ENCODE peak calls at places on chromosomes 1 and 21, in nine cellular contexts. R is non-pigmented ciliary epithelial cell, C is adipocyte, S is GM10248, H is NT2/D1, V is caudate nucleus, Y is NCI-H526, D is HTR-8/SVneo, M is brain microvascular endothelial cell. G is an unnamed sample.

GRCh38 chr1:18646776-18647410 is 16.2 kb downstream of the PAX7 start:
- DNase-seq in R (no peak), C (no peak), S (no peak), H (no peak), V (no peak), Y (no peak), D (no peak), M (no peak), G (no peak)

GRCh38 chr1:96376846-96377245 is 344.7 kb upstream of the PTBP2 start:
- DNase-seq in R (no peak), C (no peak), S (no peak), H (no peak), V (no peak), Y (no peak), D (no peak), M (no peak), G (no peak)

GRCh38 chr1:93871356-93871755 is 7.7 kb downstream of the DNTTIP2 start:
- DNase-seq in R (no peak), C (no peak), S (no peak), H (no peak), V (no peak), Y (no peak), D (no peak), M (no peak), G (no peak)

GRCh38 chr1:36083635-36084501 is at the start of gene TEKT2:
- DNase-seq in R (no peak), C (peak; percentile 81), S (peak; percentile 60), H (peak; percentile 75), V (peak; percentile 49), Y (peak; percentile 79), D (no peak), M (peak; percentile 21), G (no peak)

GRCh38 chr1:153547560-153548551 is 1.2 kb downstream of the S100A3 start:
- DNase-seq in R (no peak), C (no peak), S (no peak), H (no peak), V (no peak), Y (no peak), D (no peak), M (no peak), G (no peak)

GRCh38 chr1:53582211-53583020 is 123.2 kb downstream of the DMRTB1 start:
- DNase-seq in R (no peak), C (no peak), S (no peak), H (no peak), V (no peak), Y (no peak), D (no peak), M (no peak), G (no peak)

GRCh38 chr21:44530903-44531605 is 8.9 kb downstream of the KRTAP10-1 start:
- DNase-seq in R (no peak), C (no peak), S (no peak), H (no peak), V (no peak), Y (no peak), D (no peak), M (no peak), G (no peak)

GRCh38 chr1:100400332-100400933 is 48.1 kb downstream of the CDC14A start:
- DNase-seq in R (no peak), C (no peak), S (peak; percentile 21), H (peak; percentile 33), V (no peak), Y (no peak), D (no peak), M (no peak), G (no peak)